ENCODE peak calls at places on chromosomes 3 and 15, in nine cellular contexts. One of them, this sample, is unnamed.

GRCh38 chr3:156303316-156303715 is 182.9 kb downstream of the KCNAB1 start:
- DNase-seq in heart left ventricle: no peak
- DNase-seq in substantia nigra: no peak
- DNase-seq in amniotic stem cell: no peak
- DNase-seq in endodermal cell: no peak
- DNase-seq in body of pancreas: no peak
- DNase-seq in HS-27A: no peak
- DNase-seq in NCI-H226: no peak
- DNase-seq in iPS-NIHi11: no peak
- DNase-seq in this sample: no peak

GRCh38 chr15:67100808-67101581 is 35.6 kb downstream of the SMAD3 start:
- DNase-seq in heart left ventricle: no peak
- DNase-seq in endodermal cell: no peak
- DNase-seq in substantia nigra: no peak
- DNase-seq in HS-27A: no peak
- DNase-seq in amniotic stem cell: no peak
- DNase-seq in iPS-NIHi11: no peak
- DNase-seq in NCI-H226: no peak
- DNase-seq in body of pancreas: no peak
- DNase-seq in this sample: no peak

GRCh38 chr3:173913397-173913796 is 515.9 kb downstream of the NLGN1 start:
- DNase-seq in HS-27A: no peak
- DNase-seq in endodermal cell: no peak
- DNase-seq in amniotic stem cell: no peak
- DNase-seq in iPS-NIHi11: no peak
- DNase-seq in NCI-H226: peak
- DNase-seq in heart left ventricle: no peak
- DNase-seq in body of pancreas: no peak
- DNase-seq in substantia nigra: no peak
- DNase-seq in this sample: no peak

GRCh38 chr3:151379083-151379734 is 5.3 kb downstream of the P2RY12 start:
- DNase-seq in substantia nigra: no peak
- DNase-seq in body of pancreas: peak
- DNase-seq in endodermal cell: peak
- DNase-seq in HS-27A: no peak
- DNase-seq in heart left ventricle: no peak
- DNase-seq in amniotic stem cell: no peak
- DNase-seq in iPS-NIHi11: peak
- DNase-seq in NCI-H226: no peak
- DNase-seq in this sample: no peak

GRCh38 chr3:137988152-137988551 is 21.8 kb upstream of the CLDN18 start:
- DNase-seq in amniotic stem cell: no peak
- DNase-seq in NCI-H226: no peak
- DNase-seq in heart left ventricle: no peak
- DNase-seq in body of pancreas: no peak
- DNase-seq in endodermal cell: no peak
- DNase-seq in HS-27A: no peak
- DNase-seq in iPS-NIHi11: no peak
- DNase-seq in substantia nigra: no peak
- DNase-seq in this sample: no peak

GRCh38 chr3:88192010-88192409 is 42.3 kb downstream of the C3orf38 start:
- DNase-seq in HS-27A: no peak
- DNase-seq in substantia nigra: no peak
- DNase-seq in amniotic stem cell: no peak
- DNase-seq in NCI-H226: no peak
- DNase-seq in heart left ventricle: no peak
- DNase-seq in body of pancreas: no peak
- DNase-seq in iPS-NIHi11: no peak
- DNase-seq in endodermal cell: no peak
- DNase-seq in this sample: no peak

GRCh38 chr3:188021502-188022040 is 132.4 kb upstream of the LPP start:
- DNase-seq in HS-27A: no peak
- DNase-seq in NCI-H226: peak
- DNase-seq in heart left ventricle: no peak
- DNase-seq in substantia nigra: no peak
- DNase-seq in endodermal cell: no peak
- DNase-seq in body of pancreas: no peak
- DNase-seq in amniotic stem cell: no peak
- DNase-seq in iPS-NIHi11: no peak
- DNase-seq in this sample: no peak

GRCh38 chr3:196175116-196175625 is 36.0 kb downstream of the ZDHHC19 start:
- DNase-seq in substantia nigra: no peak
- DNase-seq in HS-27A: no peak
- DNase-seq in NCI-H226: no peak
- DNase-seq in endodermal cell: no peak
- DNase-seq in heart left ventricle: no peak
- DNase-seq in body of pancreas: no peak
- DNase-seq in iPS-NIHi11: no peak
- DNase-seq in amniotic stem cell: no peak
- DNase-seq in this sample: no peak

GRCh38 chr15:77546050-77546501 is 86.6 kb downstream of the LINGO1 start:
- DNase-seq in amniotic stem cell: peak
- DNase-seq in HS-27A: peak
- DNase-seq in endodermal cell: no peak
- DNase-seq in body of pancreas: no peak
- DNase-seq in NCI-H226: peak
- DNase-seq in substantia nigra: no peak
- DNase-seq in iPS-NIHi11: no peak
- DNase-seq in heart left ventricle: no peak
- DNase-seq in this sample: no peak

GRCh38 chr15:77409259-77410156 is 10.4 kb downstream of the PEAK1 start:
- DNase-seq in body of pancreas: no peak
- DNase-seq in amniotic stem cell: no peak
- DNase-seq in heart left ventricle: no peak
- DNase-seq in endodermal cell: no peak
- DNase-seq in substantia nigra: no peak
- DNase-seq in NCI-H226: no peak
- DNase-seq in HS-27A: no peak
- DNase-seq in iPS-NIHi11: no peak
- DNase-seq in this sample: no peak

GRCh38 chr15:89101302-89102191 is 13.3 kb downstream of the ABHD2 start:
- DNase-seq in body of pancreas: peak
- DNase-seq in heart left ventricle: peak
- DNase-seq in amniotic stem cell: peak
- DNase-seq in substantia nigra: no peak
- DNase-seq in endodermal cell: no peak
- DNase-seq in iPS-NIHi11: peak
- DNase-seq in HS-27A: peak
- DNase-seq in NCI-H226: peak
- DNase-seq in this sample: no peak

GRCh38 chr3:151766454-151766853 is 32.7 kb downstream of the AADACL2 start:
- DNase-seq in body of pancreas: no peak
- DNase-seq in heart left ventricle: no peak
- DNase-seq in HS-27A: peak
- DNase-seq in endodermal cell: no peak
- DNase-seq in amniotic stem cell: no peak
- DNase-seq in substantia nigra: no peak
- DNase-seq in NCI-H226: peak
- DNase-seq in iPS-NIHi11: no peak
- DNase-seq in this sample: no peak

GRCh38 chr3:118618247-118619040 is 416.2 kb downstream of the IGSF11 start:
- DNase-seq in substantia nigra: no peak
- DNase-seq in body of pancreas: no peak
- DNase-seq in amniotic stem cell: no peak
- DNase-seq in iPS-NIHi11: no peak
- DNase-seq in heart left ventricle: no peak
- DNase-seq in endodermal cell: no peak
- DNase-seq in HS-27A: no peak
- DNase-seq in NCI-H226: no peak
- DNase-seq in this sample: peak

GRCh38 chr15:65939901-65940617 is 70.8 kb downstream of the RAB11A start:
- DNase-seq in NCI-H226: peak
- DNase-seq in body of pancreas: peak
- DNase-seq in HS-27A: peak
- DNase-seq in heart left ventricle: no peak
- DNase-seq in substantia nigra: no peak
- DNase-seq in amniotic stem cell: peak
- DNase-seq in iPS-NIHi11: no peak
- DNase-seq in endodermal cell: no peak
- DNase-seq in this sample: no peak

GRCh38 chr15:34644851-34645250 is 61.4 kb upstream of the GOLGA8B start:
- DNase-seq in substantia nigra: no peak
- DNase-seq in endodermal cell: no peak
- DNase-seq in body of pancreas: no peak
- DNase-seq in amniotic stem cell: no peak
- DNase-seq in NCI-H226: no peak
- DNase-seq in HS-27A: no peak
- DNase-seq in heart left ventricle: no peak
- DNase-seq in iPS-NIHi11: no peak
- DNase-seq in this sample: no peak

GRCh38 chr3:106006001-106006400 is 137.2 kb upstream of the CBLB start:
- DNase-seq in endodermal cell: no peak
- DNase-seq in NCI-H226: peak
- DNase-seq in heart left ventricle: no peak
- DNase-seq in body of pancreas: peak
- DNase-seq in amniotic stem cell: no peak
- DNase-seq in HS-27A: peak
- DNase-seq in substantia nigra: no peak
- DNase-seq in iPS-NIHi11: no peak
- DNase-seq in this sample: no peak

GRCh38 chr3:297585-297984 is 101.0 kb downstream of the CHL1 start:
- DNase-seq in heart left ventricle: no peak
- DNase-seq in NCI-H226: no peak
- DNase-seq in substantia nigra: no peak
- DNase-seq in HS-27A: no peak
- DNase-seq in amniotic stem cell: no peak
- DNase-seq in endodermal cell: no peak
- DNase-seq in iPS-NIHi11: no peak
- DNase-seq in body of pancreas: no peak
- DNase-seq in this sample: no peak

GRCh38 chr15:93066834-93067648 is 22.0 kb downstream of the RGMA start:
- DNase-seq in substantia nigra: no peak
- DNase-seq in iPS-NIHi11: no peak
- DNase-seq in NCI-H226: no peak
- DNase-seq in HS-27A: no peak
- DNase-seq in body of pancreas: no peak
- DNase-seq in amniotic stem cell: no peak
- DNase-seq in endodermal cell: no peak
- DNase-seq in heart left ventricle: no peak
- DNase-seq in this sample: no peak

GRCh38 chr3:8560608-8561007 is 59.0 kb downstream of the LMCD1 start:
- DNase-seq in heart left ventricle: no peak
- DNase-seq in NCI-H226: peak
- DNase-seq in endodermal cell: peak
- DNase-seq in substantia nigra: no peak
- DNase-seq in amniotic stem cell: no peak
- DNase-seq in body of pancreas: no peak
- DNase-seq in iPS-NIHi11: no peak
- DNase-seq in HS-27A: peak
- DNase-seq in this sample: no peak

GRCh38 chr3:9009976-9010545 is 46.8 kb upstream of the RAD18 start:
- DNase-seq in iPS-NIHi11: no peak
- DNase-seq in HS-27A: no peak
- DNase-seq in NCI-H226: no peak
- DNase-seq in body of pancreas: no peak
- DNase-seq in endodermal cell: no peak
- DNase-seq in substantia nigra: no peak
- DNase-seq in amniotic stem cell: no peak
- DNase-seq in heart left ventricle: no peak
- DNase-seq in this sample: no peak

GRCh38 chr15:50463423-50464358 is 39.5 kb downstream of the USP8 start:
- DNase-seq in body of pancreas: no peak
- DNase-seq in amniotic stem cell: no peak
- DNase-seq in iPS-NIHi11: no peak
- DNase-seq in endodermal cell: no peak
- DNase-seq in HS-27A: no peak
- DNase-seq in NCI-H226: no peak
- DNase-seq in heart left ventricle: no peak
- DNase-seq in substantia nigra: no peak
- DNase-seq in this sample: no peak

GRCh38 chr15:47184003-47184404 is 533.3 kb upstream of the SEMA6D start:
- DNase-seq in amniotic stem cell: no peak
- DNase-seq in heart left ventricle: peak
- DNase-seq in endodermal cell: no peak
- DNase-seq in iPS-NIHi11: peak
- DNase-seq in substantia nigra: no peak
- DNase-seq in HS-27A: no peak
- DNase-seq in NCI-H226: no peak
- DNase-seq in body of pancreas: peak
- DNase-seq in this sample: peak

This sample was measured in occipital lobe.